ENCODE peak calls at places on chromosomes 12 and 14, in nine cellular contexts. R, F, X, T, G, E, V, N and Z are unnamed samples.

GRCh38 chr12:95648990-95649791 is 97.9 kb upstream of the USP44 start:
- DNase-seq in G (no peak), V (no peak), F (no peak), E (no peak), N (no peak), X (no peak), R (no peak), T (peak; percentile 76), Z (no peak)

GRCh38 chr14:65281991-65282908 is 130.3 kb upstream of the FUT8 start:
- DNase-seq in V (no peak), T (no peak), F (no peak), X (no peak), R (no peak), N (no peak), G (no peak), E (no peak), Z (no peak)

GRCh38 chr12:54421175-54421872 is 2.3 kb upstream of the ITGA5 start:
- DNase-seq in G (no peak), X (peak; percentile 95), E (no peak), N (no peak), F (peak; percentile 84), V (no peak), T (no peak), R (no peak), Z (no peak)

GRCh38 chr12:76085159-76085868 is 829 bp upstream of the NAP1L1 start:
- DNase-seq in V (no peak), F (no peak), R (no peak), E (no peak), N (no peak), G (peak; percentile 55), T (no peak), X (no peak), Z (peak; percentile 51)

GRCh38 chr14:60506462-60506984 is 2.4 kb upstream of the SIX6 start:
- DNase-seq in T (no peak), R (no peak), E (no peak), N (no peak), X (no peak), F (no peak), G (no peak), V (no peak), Z (no peak)

GRCh38 chr12:55742719-55743130 is at the start of gene GDF11:
- DNase-seq in N (no peak), G (peak; percentile 87), T (peak; percentile 78), E (peak; percentile 75), R (peak; percentile 83), X (peak; percentile 87), V (peak; percentile 87), F (no peak), Z (peak; percentile 66)

GRCh38 chr12:106994579-106995220 is 7.8 kb upstream of the MTERF2 start:
- DNase-seq in F (no peak), V (no peak), N (no peak), X (no peak), R (peak; percentile 24), E (no peak), G (no peak), T (no peak), Z (no peak)

GRCh38 chr12:76628745-76629144 is 69.2 kb upstream of the OSBPL8 start:
- DNase-seq in X (no peak), F (no peak), G (no peak), N (no peak), V (no peak), T (no peak), E (no peak), R (no peak), Z (peak; percentile 41)

GRCh38 chr14:72745991-72746980 is 147.6 kb downstream of the DPF3 start:
- DNase-seq in X (no peak), R (peak; percentile 14), N (peak; percentile 90), T (no peak), E (peak; percentile 15), G (no peak), V (no peak), F (no peak), Z (peak; percentile 37)

GRCh38 chr14:32702571-32702970 is 236.1 kb upstream of the NPAS3 start:
- DNase-seq in N (no peak), G (peak; percentile 58), T (no peak), V (peak; percentile 53), X (peak; percentile 32), R (peak; percentile 6), F (peak; percentile 31), E (no peak), Z (no peak)

GRCh38 chr12:63150255-63151060 is 543 bp downstream of the AVPR1A start:
- DNase-seq in N (no peak), G (no peak), X (peak; percentile 24), R (peak; percentile 46), F (no peak), E (no peak), T (no peak), V (no peak), Z (peak; percentile 50)

GRCh38 chr12:30153981-30154380 is 370.2 kb upstream of the TMTC1 start:
- DNase-seq in T (no peak), F (no peak), R (no peak), V (no peak), N (no peak), X (no peak), G (no peak), E (no peak), Z (no peak)

GRCh38 chr12:63098851-63099250 is 52.1 kb downstream of the AVPR1A start:
- DNase-seq in F (no peak), E (no peak), G (no peak), T (peak; percentile 8), N (no peak), X (no peak), V (no peak), R (no peak), Z (peak; percentile 17)

GRCh38 chr14:69149461-69150244 is 3.3 kb downstream of the DCAF5 start:
- DNase-seq in V (no peak), X (no peak), R (no peak), N (no peak), T (no peak), G (no peak), F (no peak), E (no peak), Z (no peak)

GRCh38 chr12:85466906-85467305 is 186.9 kb downstream of the ALX1 start:
- DNase-seq in F (no peak), E (no peak), N (no peak), R (no peak), G (no peak), V (no peak), X (no peak), T (no peak), Z (no peak)

GRCh38 chr12:96514328-96514727 is 25.0 kb downstream of the CFAP54 start:
- DNase-seq in E (no peak), G (no peak), X (no peak), T (no peak), R (peak; percentile 31), V (no peak), N (no peak), F (no peak), Z (no peak)

GRCh38 chr12:52953181-52953841 is 4.4 kb downstream of the KRT18 start:
- DNase-seq in G (no peak), E (no peak), N (no peak), F (no peak), X (no peak), R (no peak), T (no peak), V (no peak), Z (no peak)
- TF ChIP-seq POLR2A in G (no peak), E (no peak), N (no peak), F (no peak), X (no peak), R (no peak), T (peak; percentile 29), V (no peak), Z (no peak)

GRCh38 chr12:92144045-92144630 is 1.5 kb downstream of the BTG1 start:
- DNase-seq in N (no peak), X (peak; percentile 80), G (peak; percentile 85), R (peak; percentile 58), E (peak; percentile 67), T (peak; percentile 74), V (peak; percentile 60), F (peak; percentile 87), Z (peak; percentile 90)
- TF ChIP-seq POLR2A in N (peak; percentile 20), X (no peak), G (no peak), R (peak; percentile 38), E (no peak), T (no peak), V (no peak), F (no peak), Z (no peak)

DNA sequence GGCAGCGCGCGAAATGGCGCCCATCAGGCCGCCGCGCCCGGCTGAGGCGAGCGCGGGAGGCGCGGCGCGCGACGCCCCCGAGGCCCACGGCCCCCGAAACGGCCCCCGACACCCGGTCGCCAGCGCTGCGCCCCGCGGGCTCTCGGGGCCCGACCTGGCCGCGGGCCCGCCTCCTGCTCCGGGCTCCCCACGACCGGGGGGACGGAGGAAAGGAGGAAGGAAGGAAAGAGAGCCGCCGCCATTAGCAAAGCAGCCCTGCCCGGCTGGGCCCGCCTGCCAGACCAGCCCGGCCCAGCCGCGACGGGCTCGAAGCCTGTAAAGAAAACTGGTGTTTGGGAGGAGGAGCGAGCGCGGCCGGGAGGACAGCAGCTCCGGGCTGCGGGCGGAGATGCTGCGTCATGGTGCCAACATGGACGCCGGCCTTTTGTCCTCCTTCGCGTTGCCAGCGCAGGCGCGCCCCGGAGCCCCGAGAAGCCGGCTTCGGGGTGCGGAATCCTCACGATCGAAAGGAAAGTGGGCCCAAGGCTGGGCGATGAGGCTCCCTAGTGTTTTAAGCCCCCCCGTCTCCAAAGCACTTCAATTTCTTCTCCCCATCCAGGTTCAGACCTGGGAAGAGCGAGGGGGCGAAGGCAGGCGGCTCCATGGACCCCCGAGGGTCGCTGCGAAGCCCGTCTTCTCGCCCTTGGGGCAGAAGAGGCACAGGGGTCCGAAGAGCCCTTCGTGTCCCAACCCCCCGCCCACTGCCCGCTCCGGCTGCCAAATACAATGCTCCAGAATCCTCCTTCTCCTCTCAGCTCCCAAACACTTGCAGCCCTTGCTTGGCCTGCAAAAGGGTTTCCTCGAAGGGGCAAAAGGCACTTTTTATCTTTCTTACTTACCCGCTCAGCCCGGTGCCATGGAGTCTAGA is 2.9 kb upstream of the SETD1B start:
- DNase-seq in V (peak; percentile 76), F (peak; percentile 75), X (peak; percentile 76), E (peak; percentile 83), T (no peak), N (no peak), R (peak; percentile 82), G (peak; percentile 76), Z (peak; percentile 95)
- TF ChIP-seq POLR2A in V (peak; percentile 35), F (no peak), X (peak; percentile 37), E (no peak), T (peak; percentile 22), N (peak; percentile 27), R (peak; percentile 88), G (no peak), Z (peak; percentile 57)

DNA sequence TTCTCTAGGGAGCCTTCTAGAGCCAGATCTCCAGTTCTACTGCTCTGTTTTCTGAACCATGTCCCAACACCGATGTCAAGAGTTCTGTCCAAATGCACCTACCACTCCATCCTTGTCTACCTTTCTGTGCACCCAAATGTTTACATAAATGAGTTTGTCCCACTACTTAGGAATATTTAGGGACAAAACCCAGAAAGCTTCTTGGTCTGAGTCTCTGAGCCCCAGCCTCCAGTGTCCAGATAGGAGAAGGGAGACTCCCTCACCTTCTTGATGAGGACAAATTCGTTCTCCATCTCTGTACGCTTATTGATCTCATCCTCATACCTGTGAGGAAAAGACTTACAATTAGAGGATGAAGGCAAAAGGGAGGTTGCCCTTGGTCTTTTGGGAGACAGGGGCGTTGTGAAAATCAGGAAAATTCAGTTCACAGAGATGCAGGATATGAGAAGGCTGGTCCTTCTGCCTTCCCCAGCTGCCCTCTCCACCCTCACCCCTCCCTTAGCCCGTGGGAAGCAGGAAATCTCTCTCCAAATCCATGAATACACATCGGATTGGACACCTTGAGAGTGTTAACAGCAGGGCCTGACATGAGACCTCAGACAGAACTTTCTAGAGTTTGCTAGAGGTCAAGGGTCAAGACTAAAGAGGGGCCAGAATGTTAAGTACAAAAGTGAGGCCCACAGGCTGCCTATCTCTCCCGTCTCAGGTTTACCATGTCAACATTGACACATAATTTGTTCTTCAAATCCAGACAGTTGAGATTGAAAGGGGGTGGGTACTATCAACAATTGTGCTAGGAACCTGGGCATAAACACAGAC is 3.8 kb downstream of the KRT8 start:
- DNase-seq in G (no peak), R (no peak), E (no peak), X (no peak), F (no peak), V (no peak), N (no peak), T (no peak), Z (no peak)
- TF ChIP-seq POLR2A in G (no peak), R (no peak), E (no peak), X (no peak), F (no peak), V (no peak), N (no peak), T (no peak), Z (no peak)